ENCODE peak calls at places on chromosomes 5 and 9, in ten cellular contexts. One of them, this sample, is unnamed.

GRCh38 chr9:98899399-98900056 is 44.2 kb upstream of the COL15A1 start:
- DNase-seq in fibroblast of the aortic adventitia: peak
- DNase-seq in cardiac muscle cell: peak
- DNase-seq in spleen: no peak
- DNase-seq in AG04450: peak
- DNase-seq in fibroblast of villous mesenchyme: peak
- DNase-seq in fibroblast of pulmonary artery: peak
- DNase-seq in upper lobe of left lung: no peak
- DNase-seq in GM12865: peak
- DNase-seq in sigmoid colon: no peak
- DNase-seq in this sample: peak

GRCh38 chr9:105158020-105158419 is 86.4 kb upstream of the SLC44A1 start:
- DNase-seq in fibroblast of villous mesenchyme: no peak
- DNase-seq in fibroblast of pulmonary artery: no peak
- DNase-seq in fibroblast of the aortic adventitia: no peak
- DNase-seq in AG04450: no peak
- DNase-seq in cardiac muscle cell: no peak
- DNase-seq in upper lobe of left lung: peak
- DNase-seq in sigmoid colon: no peak
- DNase-seq in spleen: no peak
- DNase-seq in GM12865: no peak
- DNase-seq in this sample: no peak

GRCh38 chr5:32029291-32029690 is 144.8 kb downstream of the GOLPH3 start:
- DNase-seq in sigmoid colon: no peak
- DNase-seq in upper lobe of left lung: no peak
- DNase-seq in cardiac muscle cell: no peak
- DNase-seq in fibroblast of pulmonary artery: no peak
- DNase-seq in GM12865: no peak
- DNase-seq in AG04450: no peak
- DNase-seq in spleen: peak
- DNase-seq in fibroblast of the aortic adventitia: peak
- DNase-seq in fibroblast of villous mesenchyme: no peak
- DNase-seq in this sample: peak

GRCh38 chr9:138103111-138103823 is 225.7 kb downstream of the CACNA1B start:
- DNase-seq in GM12865: no peak
- DNase-seq in fibroblast of pulmonary artery: no peak
- DNase-seq in fibroblast of the aortic adventitia: no peak
- DNase-seq in spleen: peak
- DNase-seq in AG04450: no peak
- DNase-seq in sigmoid colon: no peak
- DNase-seq in cardiac muscle cell: no peak
- DNase-seq in upper lobe of left lung: peak
- DNase-seq in fibroblast of villous mesenchyme: no peak
- DNase-seq in this sample: no peak

GRCh38 chr5:40413747-40414146 is 266.0 kb upstream of the PTGER4 start:
- DNase-seq in sigmoid colon: no peak
- DNase-seq in fibroblast of the aortic adventitia: peak
- DNase-seq in cardiac muscle cell: no peak
- DNase-seq in AG04450: no peak
- DNase-seq in spleen: no peak
- DNase-seq in fibroblast of pulmonary artery: peak
- DNase-seq in fibroblast of villous mesenchyme: peak
- DNase-seq in GM12865: no peak
- DNase-seq in upper lobe of left lung: no peak
- DNase-seq in this sample: peak

GRCh38 chr5:100186181-100186580 is 349.0 kb upstream of the FAM174A start:
- DNase-seq in GM12865: no peak
- DNase-seq in AG04450: no peak
- DNase-seq in spleen: no peak
- DNase-seq in fibroblast of villous mesenchyme: no peak
- DNase-seq in fibroblast of pulmonary artery: no peak
- DNase-seq in cardiac muscle cell: no peak
- DNase-seq in upper lobe of left lung: no peak
- DNase-seq in sigmoid colon: no peak
- DNase-seq in fibroblast of the aortic adventitia: no peak
- DNase-seq in this sample: no peak

GRCh38 chr9:28079677-28080076 is 506.4 kb upstream of the C9orf72 start:
- DNase-seq in GM12865: no peak
- DNase-seq in spleen: no peak
- DNase-seq in upper lobe of left lung: no peak
- DNase-seq in AG04450: no peak
- DNase-seq in fibroblast of the aortic adventitia: no peak
- DNase-seq in sigmoid colon: no peak
- DNase-seq in fibroblast of villous mesenchyme: no peak
- DNase-seq in cardiac muscle cell: no peak
- DNase-seq in fibroblast of pulmonary artery: no peak
- DNase-seq in this sample: no peak

GRCh38 chr5:2736872-2737271 is 14.6 kb downstream of the IRX2 start:
- DNase-seq in GM12865: no peak
- DNase-seq in fibroblast of villous mesenchyme: no peak
- DNase-seq in fibroblast of pulmonary artery: no peak
- DNase-seq in upper lobe of left lung: no peak
- DNase-seq in cardiac muscle cell: no peak
- DNase-seq in AG04450: no peak
- DNase-seq in sigmoid colon: peak
- DNase-seq in spleen: no peak
- DNase-seq in fibroblast of the aortic adventitia: no peak
- DNase-seq in this sample: no peak

GRCh38 chr5:168365581-168366081 is 74.2 kb downstream of the WWC1 start:
- DNase-seq in upper lobe of left lung: no peak
- DNase-seq in fibroblast of villous mesenchyme: peak
- DNase-seq in spleen: no peak
- DNase-seq in fibroblast of the aortic adventitia: peak
- DNase-seq in GM12865: no peak
- DNase-seq in cardiac muscle cell: peak
- DNase-seq in AG04450: no peak
- DNase-seq in fibroblast of pulmonary artery: peak
- DNase-seq in sigmoid colon: no peak
- DNase-seq in this sample: peak
- TF ChIP-seq CTCF in upper lobe of left lung: no peak
- TF ChIP-seq CTCF in fibroblast of villous mesenchyme: no peak
- TF ChIP-seq CTCF in spleen: no peak
- TF ChIP-seq CTCF in fibroblast of the aortic adventitia: peak
- TF ChIP-seq CTCF in GM12865: no peak
- TF ChIP-seq CTCF in cardiac muscle cell: peak
- TF ChIP-seq CTCF in AG04450: peak
- TF ChIP-seq CTCF in fibroblast of pulmonary artery: peak
- TF ChIP-seq CTCF in sigmoid colon: no peak
- TF ChIP-seq CTCF in this sample: peak

DNA sequence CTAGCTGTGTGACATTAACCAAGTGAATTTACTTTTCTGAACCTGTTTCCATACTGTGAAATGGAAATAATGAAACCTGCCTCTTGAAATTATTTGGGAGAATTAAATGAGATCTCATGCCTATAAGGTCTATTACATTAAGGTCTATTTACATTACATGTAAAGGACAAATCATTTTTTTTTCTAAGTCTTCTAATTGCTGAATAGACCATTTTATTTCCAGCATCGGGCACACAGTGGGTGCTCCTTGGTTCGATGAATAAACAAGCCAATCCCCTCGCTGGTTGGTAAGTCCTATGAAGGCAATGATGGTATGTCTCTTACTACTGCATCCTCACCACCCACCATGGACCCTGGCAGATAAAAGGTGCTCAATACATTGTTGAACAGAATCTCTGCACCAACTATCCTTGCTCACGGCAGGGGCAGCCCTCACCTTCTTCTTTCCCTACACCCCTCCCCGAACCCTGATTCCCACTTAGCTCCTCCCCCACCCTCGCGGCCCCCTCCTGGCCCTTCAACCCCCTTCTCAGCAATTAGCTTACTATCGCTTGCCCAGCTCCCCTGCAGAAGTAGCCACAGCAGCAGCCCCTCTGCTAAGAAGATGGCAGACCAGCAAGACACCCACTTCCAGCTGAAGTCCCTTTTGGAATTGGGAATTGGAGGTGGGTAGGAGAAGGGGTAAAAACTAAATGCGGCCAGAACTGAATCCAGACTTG is 3.0 kb downstream of the PCDH1 start:
- DNase-seq in GM12865: no peak
- DNase-seq in sigmoid colon: no peak
- DNase-seq in cardiac muscle cell: no peak
- DNase-seq in fibroblast of pulmonary artery: no peak
- DNase-seq in fibroblast of villous mesenchyme: no peak
- DNase-seq in AG04450: no peak
- DNase-seq in upper lobe of left lung: no peak
- DNase-seq in fibroblast of the aortic adventitia: no peak
- DNase-seq in spleen: peak
- DNase-seq in this sample: no peak
- H3K4me3 ChIP-seq in GM12865: no peak
- H3K4me3 ChIP-seq in sigmoid colon: peak
- H3K4me3 ChIP-seq in cardiac muscle cell: no peak
- H3K4me3 ChIP-seq in fibroblast of pulmonary artery: no peak
- H3K4me3 ChIP-seq in fibroblast of villous mesenchyme: no peak
- H3K4me3 ChIP-seq in AG04450: no peak
- H3K4me3 ChIP-seq in upper lobe of left lung: peak
- H3K4me3 ChIP-seq in fibroblast of the aortic adventitia: no peak
- H3K4me3 ChIP-seq in spleen: peak
- H3K4me3 ChIP-seq in this sample: no peak

GRCh38 chr5:82313016-82313415 is 34.9 kb upstream of the RPS23 start:
- DNase-seq in cardiac muscle cell: peak
- DNase-seq in sigmoid colon: no peak
- DNase-seq in spleen: no peak
- DNase-seq in fibroblast of the aortic adventitia: no peak
- DNase-seq in upper lobe of left lung: no peak
- DNase-seq in GM12865: no peak
- DNase-seq in fibroblast of pulmonary artery: peak
- DNase-seq in AG04450: no peak
- DNase-seq in fibroblast of villous mesenchyme: no peak
- DNase-seq in this sample: peak

GRCh38 chr5:82308416-82308815 is 30.3 kb upstream of the RPS23 start:
- DNase-seq in fibroblast of the aortic adventitia: no peak
- DNase-seq in sigmoid colon: no peak
- DNase-seq in upper lobe of left lung: no peak
- DNase-seq in fibroblast of villous mesenchyme: no peak
- DNase-seq in fibroblast of pulmonary artery: no peak
- DNase-seq in GM12865: no peak
- DNase-seq in AG04450: no peak
- DNase-seq in spleen: no peak
- DNase-seq in cardiac muscle cell: no peak
- DNase-seq in this sample: no peak

GRCh38 chr5:82308997-82309670 is 31.0 kb upstream of the RPS23 start:
- DNase-seq in sigmoid colon: no peak
- DNase-seq in GM12865: no peak
- DNase-seq in AG04450: no peak
- DNase-seq in fibroblast of the aortic adventitia: no peak
- DNase-seq in fibroblast of villous mesenchyme: peak
- DNase-seq in cardiac muscle cell: no peak
- DNase-seq in upper lobe of left lung: no peak
- DNase-seq in spleen: no peak
- DNase-seq in fibroblast of pulmonary artery: no peak
- DNase-seq in this sample: peak

GRCh38 chr5:82314964-82315728 is 37.0 kb upstream of the RPS23 start:
- DNase-seq in spleen: no peak
- DNase-seq in fibroblast of pulmonary artery: no peak
- DNase-seq in sigmoid colon: no peak
- DNase-seq in fibroblast of the aortic adventitia: peak
- DNase-seq in AG04450: no peak
- DNase-seq in upper lobe of left lung: no peak
- DNase-seq in fibroblast of villous mesenchyme: peak
- DNase-seq in cardiac muscle cell: no peak
- DNase-seq in GM12865: no peak
- DNase-seq in this sample: peak

DNA sequence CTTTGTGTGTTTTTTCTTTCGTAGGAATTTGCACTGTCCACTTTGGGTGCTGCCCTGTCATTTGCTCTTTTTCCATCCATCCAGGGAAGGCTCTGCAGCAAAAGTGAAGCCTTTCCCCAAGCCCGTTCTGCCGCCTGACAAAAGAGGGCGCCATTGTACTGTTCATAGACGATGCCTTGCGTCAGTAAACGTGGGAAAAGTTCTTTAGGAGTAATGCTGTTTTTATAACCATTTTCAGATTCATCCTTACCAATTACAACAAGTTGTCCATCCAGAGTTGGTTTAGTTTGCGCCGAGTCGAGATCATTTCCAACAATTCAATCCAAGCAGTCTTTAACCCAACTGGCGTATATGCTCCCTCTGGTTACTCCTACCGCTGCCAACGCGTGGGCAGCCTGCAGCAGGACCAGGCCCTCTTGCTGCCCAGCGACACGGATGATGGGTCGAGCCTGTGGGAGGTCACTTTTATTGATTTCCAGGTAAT is 34.3 kb upstream of the RPS23 start:
- DNase-seq in fibroblast of villous mesenchyme: peak
- DNase-seq in upper lobe of left lung: peak
- DNase-seq in GM12865: peak
- DNase-seq in spleen: no peak
- DNase-seq in fibroblast of the aortic adventitia: peak
- DNase-seq in AG04450: peak
- DNase-seq in cardiac muscle cell: peak
- DNase-seq in fibroblast of pulmonary artery: peak
- DNase-seq in sigmoid colon: peak
- DNase-seq in this sample: peak
- TF ChIP-seq CTCF in fibroblast of villous mesenchyme: peak
- TF ChIP-seq CTCF in upper lobe of left lung: peak
- TF ChIP-seq CTCF in GM12865: peak
- TF ChIP-seq CTCF in spleen: peak
- TF ChIP-seq CTCF in fibroblast of the aortic adventitia: peak
- TF ChIP-seq CTCF in AG04450: peak
- TF ChIP-seq CTCF in cardiac muscle cell: peak
- TF ChIP-seq CTCF in fibroblast of pulmonary artery: peak
- TF ChIP-seq CTCF in sigmoid colon: peak
- TF ChIP-seq CTCF in this sample: peak

GRCh38 chr5:180071418-180072255 is at the start of gene RNF130:
- DNase-seq in upper lobe of left lung: peak
- DNase-seq in sigmoid colon: peak
- DNase-seq in AG04450: peak
- DNase-seq in GM12865: peak
- DNase-seq in fibroblast of the aortic adventitia: peak
- DNase-seq in spleen: peak
- DNase-seq in fibroblast of villous mesenchyme: peak
- DNase-seq in cardiac muscle cell: peak
- DNase-seq in fibroblast of pulmonary artery: peak
- DNase-seq in this sample: peak

GRCh38 chr5:180069589-180070247 is 1.8 kb downstream of the RNF130 start:
- DNase-seq in fibroblast of the aortic adventitia: no peak
- DNase-seq in AG04450: no peak
- DNase-seq in spleen: no peak
- DNase-seq in GM12865: no peak
- DNase-seq in sigmoid colon: no peak
- DNase-seq in cardiac muscle cell: no peak
- DNase-seq in upper lobe of left lung: no peak
- DNase-seq in fibroblast of villous mesenchyme: no peak
- DNase-seq in fibroblast of pulmonary artery: no peak
- DNase-seq in this sample: peak

GRCh38 chr5:180067986-180068385 is 3.6 kb downstream of the RNF130 start:
- DNase-seq in GM12865: no peak
- DNase-seq in fibroblast of the aortic adventitia: no peak
- DNase-seq in cardiac muscle cell: no peak
- DNase-seq in sigmoid colon: no peak
- DNase-seq in upper lobe of left lung: no peak
- DNase-seq in AG04450: no peak
- DNase-seq in fibroblast of pulmonary artery: no peak
- DNase-seq in spleen: no peak
- DNase-seq in fibroblast of villous mesenchyme: no peak
- DNase-seq in this sample: no peak

GRCh38 chr5:180070726-180071417 is 687 bp downstream of the RNF130 start:
- DNase-seq in fibroblast of the aortic adventitia: peak
- DNase-seq in cardiac muscle cell: peak
- DNase-seq in GM12865: no peak
- DNase-seq in upper lobe of left lung: no peak
- DNase-seq in fibroblast of villous mesenchyme: peak
- DNase-seq in fibroblast of pulmonary artery: peak
- DNase-seq in spleen: no peak
- DNase-seq in AG04450: no peak
- DNase-seq in sigmoid colon: peak
- DNase-seq in this sample: peak

DNA sequence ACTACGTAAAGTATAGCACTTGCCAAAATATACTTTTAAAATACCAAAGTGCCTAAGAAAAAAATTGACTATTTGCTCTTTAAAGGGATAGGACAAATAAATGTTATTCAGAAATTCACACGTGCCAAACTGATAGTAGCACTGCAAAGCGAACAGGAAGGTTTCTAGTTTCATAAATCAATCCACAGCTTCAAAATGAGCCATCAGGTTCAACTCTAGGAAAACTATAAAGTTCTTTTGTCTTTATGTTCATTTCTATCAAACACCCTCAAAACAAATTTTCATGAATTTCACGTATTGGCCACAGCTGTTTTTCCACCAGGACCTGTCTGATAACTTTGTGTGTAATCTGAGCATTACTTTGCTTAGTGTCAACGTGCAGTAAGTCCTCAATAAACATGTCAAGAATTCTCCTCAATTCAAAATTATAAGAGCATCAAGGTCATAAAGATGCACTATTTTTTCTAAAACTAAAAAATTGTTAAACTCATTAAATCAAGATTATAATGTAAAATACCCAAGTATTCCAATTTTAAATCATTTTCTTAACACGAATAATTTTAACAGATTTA is 3.0 kb downstream of the RNF130 start:
- DNase-seq in spleen: no peak
- DNase-seq in AG04450: no peak
- DNase-seq in cardiac muscle cell: no peak
- DNase-seq in GM12865: no peak
- DNase-seq in fibroblast of villous mesenchyme: no peak
- DNase-seq in sigmoid colon: no peak
- DNase-seq in fibroblast of the aortic adventitia: no peak
- DNase-seq in fibroblast of pulmonary artery: no peak
- DNase-seq in upper lobe of left lung: no peak
- DNase-seq in this sample: no peak
- H3K4me3 ChIP-seq in spleen: no peak
- H3K4me3 ChIP-seq in AG04450: no peak
- H3K4me3 ChIP-seq in cardiac muscle cell: no peak
- H3K4me3 ChIP-seq in GM12865: no peak
- H3K4me3 ChIP-seq in fibroblast of villous mesenchyme: no peak
- H3K4me3 ChIP-seq in sigmoid colon: no peak
- H3K4me3 ChIP-seq in fibroblast of the aortic adventitia: no peak
- H3K4me3 ChIP-seq in fibroblast of pulmonary artery: no peak
- H3K4me3 ChIP-seq in upper lobe of left lung: no peak
- H3K4me3 ChIP-seq in this sample: no peak